ENCODE peak calls at places on chromosomes 2 and 18, in ten cellular contexts. One of them, this sample, is unnamed.

GRCh38 chr2:26646986-26647672 is 6.0 kb upstream of the CIB4 start:
- DNase-seq in AG09309: no peak
- DNase-seq in HT1080: no peak
- DNase-seq in activated naive CD8-positive, alpha-beta T cell treated with anti-CD3 and anti-CD28 coated beads, Interleukin-2, amount 10 ng/mL, durations not matched to agents 7 days and 5 days: no peak
- DNase-seq in NCI-H1417 treated with DMSO at 0.1 percent for 48 hours: no peak
- DNase-seq in activated CD8-positive, alpha-beta memory T cell treated with anti-CD3 and anti-CD28 coated beads, Interleukin-2, amount 10 ng/mL, durations not matched to agents 7 days and 5 days: peak; percentile 19
- DNase-seq in left colon: no peak
- DNase-seq in mucosa of gallbladder: no peak
- DNase-seq in heart right ventricle: no peak
- DNase-seq in endothelial cell of umbilical vein: no peak
- DNase-seq in this sample: no peak

GRCh38 chr18:9968081-9968848 is 54.4 kb downstream of the VAPA start:
- DNase-seq in AG09309: no peak
- DNase-seq in HT1080: no peak
- DNase-seq in activated naive CD8-positive, alpha-beta T cell treated with anti-CD3 and anti-CD28 coated beads, Interleukin-2, amount 10 ng/mL, durations not matched to agents 7 days and 5 days: no peak
- DNase-seq in NCI-H1417 treated with DMSO at 0.1 percent for 48 hours: no peak
- DNase-seq in activated CD8-positive, alpha-beta memory T cell treated with anti-CD3 and anti-CD28 coated beads, Interleukin-2, amount 10 ng/mL, durations not matched to agents 7 days and 5 days: no peak
- DNase-seq in left colon: no peak
- DNase-seq in mucosa of gallbladder: no peak
- DNase-seq in heart right ventricle: no peak
- DNase-seq in endothelial cell of umbilical vein: peak; percentile 45
- DNase-seq in this sample: no peak

GRCh38 chr2:213015387-213016165 is 135.8 kb downstream of the IKZF2 start:
- DNase-seq in AG09309: no peak
- DNase-seq in HT1080: no peak
- DNase-seq in activated naive CD8-positive, alpha-beta T cell treated with anti-CD3 and anti-CD28 coated beads, Interleukin-2, amount 10 ng/mL, durations not matched to agents 7 days and 5 days: peak; percentile 55
- DNase-seq in NCI-H1417 treated with DMSO at 0.1 percent for 48 hours: no peak
- DNase-seq in activated CD8-positive, alpha-beta memory T cell treated with anti-CD3 and anti-CD28 coated beads, Interleukin-2, amount 10 ng/mL, durations not matched to agents 7 days and 5 days: peak; percentile 83
- DNase-seq in left colon: no peak
- DNase-seq in mucosa of gallbladder: no peak
- DNase-seq in heart right ventricle: no peak
- DNase-seq in endothelial cell of umbilical vein: no peak
- DNase-seq in this sample: no peak

GRCh38 chr2:168780671-168781071 is 21.8 kb upstream of the NOSTRIN start:
- DNase-seq in AG09309: no peak
- DNase-seq in HT1080: peak; percentile 8
- DNase-seq in activated naive CD8-positive, alpha-beta T cell treated with anti-CD3 and anti-CD28 coated beads, Interleukin-2, amount 10 ng/mL, durations not matched to agents 7 days and 5 days: no peak
- DNase-seq in NCI-H1417 treated with DMSO at 0.1 percent for 48 hours: no peak
- DNase-seq in activated CD8-positive, alpha-beta memory T cell treated with anti-CD3 and anti-CD28 coated beads, Interleukin-2, amount 10 ng/mL, durations not matched to agents 7 days and 5 days: no peak
- DNase-seq in left colon: no peak
- DNase-seq in mucosa of gallbladder: no peak
- DNase-seq in heart right ventricle: no peak
- DNase-seq in endothelial cell of umbilical vein: peak; percentile 45
- DNase-seq in this sample: no peak

GRCh38 chr2:238581126-238581525 is 154.4 kb downstream of the ASB1 start:
- DNase-seq in AG09309: peak; percentile 34
- DNase-seq in HT1080: no peak
- DNase-seq in activated naive CD8-positive, alpha-beta T cell treated with anti-CD3 and anti-CD28 coated beads, Interleukin-2, amount 10 ng/mL, durations not matched to agents 7 days and 5 days: no peak
- DNase-seq in NCI-H1417 treated with DMSO at 0.1 percent for 48 hours: no peak
- DNase-seq in activated CD8-positive, alpha-beta memory T cell treated with anti-CD3 and anti-CD28 coated beads, Interleukin-2, amount 10 ng/mL, durations not matched to agents 7 days and 5 days: no peak
- DNase-seq in left colon: no peak
- DNase-seq in mucosa of gallbladder: no peak
- DNase-seq in heart right ventricle: no peak
- DNase-seq in endothelial cell of umbilical vein: no peak
- DNase-seq in this sample: no peak

GRCh38 chr2:203586151-203586550 is 51.0 kb upstream of the RAPH1 start:
- DNase-seq in AG09309: no peak
- DNase-seq in HT1080: no peak
- DNase-seq in activated naive CD8-positive, alpha-beta T cell treated with anti-CD3 and anti-CD28 coated beads, Interleukin-2, amount 10 ng/mL, durations not matched to agents 7 days and 5 days: no peak
- DNase-seq in NCI-H1417 treated with DMSO at 0.1 percent for 48 hours: no peak
- DNase-seq in activated CD8-positive, alpha-beta memory T cell treated with anti-CD3 and anti-CD28 coated beads, Interleukin-2, amount 10 ng/mL, durations not matched to agents 7 days and 5 days: no peak
- DNase-seq in left colon: no peak
- DNase-seq in mucosa of gallbladder: no peak
- DNase-seq in heart right ventricle: no peak
- DNase-seq in endothelial cell of umbilical vein: no peak
- DNase-seq in this sample: no peak

GRCh38 chr2:150357770-150358467 is 129.5 kb downstream of the RND3 start:
- DNase-seq in AG09309: no peak
- DNase-seq in HT1080: no peak
- DNase-seq in activated naive CD8-positive, alpha-beta T cell treated with anti-CD3 and anti-CD28 coated beads, Interleukin-2, amount 10 ng/mL, durations not matched to agents 7 days and 5 days: no peak
- DNase-seq in NCI-H1417 treated with DMSO at 0.1 percent for 48 hours: no peak
- DNase-seq in activated CD8-positive, alpha-beta memory T cell treated with anti-CD3 and anti-CD28 coated beads, Interleukin-2, amount 10 ng/mL, durations not matched to agents 7 days and 5 days: no peak
- DNase-seq in left colon: no peak
- DNase-seq in mucosa of gallbladder: no peak
- DNase-seq in heart right ventricle: no peak
- DNase-seq in endothelial cell of umbilical vein: no peak
- DNase-seq in this sample: no peak

GRCh38 chr2:100623033-100623715 is 60.4 kb downstream of the PDCL3 start:
- DNase-seq in AG09309: no peak
- DNase-seq in HT1080: no peak
- DNase-seq in activated naive CD8-positive, alpha-beta T cell treated with anti-CD3 and anti-CD28 coated beads, Interleukin-2, amount 10 ng/mL, durations not matched to agents 7 days and 5 days: no peak
- DNase-seq in NCI-H1417 treated with DMSO at 0.1 percent for 48 hours: no peak
- DNase-seq in activated CD8-positive, alpha-beta memory T cell treated with anti-CD3 and anti-CD28 coated beads, Interleukin-2, amount 10 ng/mL, durations not matched to agents 7 days and 5 days: no peak
- DNase-seq in left colon: no peak
- DNase-seq in mucosa of gallbladder: no peak
- DNase-seq in heart right ventricle: no peak
- DNase-seq in endothelial cell of umbilical vein: no peak
- DNase-seq in this sample: no peak

GRCh38 chr2:96146881-96147592 is 1.8 kb upstream of the DUSP2 start:
- DNase-seq in AG09309: no peak
- DNase-seq in HT1080: no peak
- DNase-seq in activated naive CD8-positive, alpha-beta T cell treated with anti-CD3 and anti-CD28 coated beads, Interleukin-2, amount 10 ng/mL, durations not matched to agents 7 days and 5 days: no peak
- DNase-seq in NCI-H1417 treated with DMSO at 0.1 percent for 48 hours: no peak
- DNase-seq in activated CD8-positive, alpha-beta memory T cell treated with anti-CD3 and anti-CD28 coated beads, Interleukin-2, amount 10 ng/mL, durations not matched to agents 7 days and 5 days: no peak
- DNase-seq in left colon: no peak
- DNase-seq in mucosa of gallbladder: no peak
- DNase-seq in heart right ventricle: peak; percentile 56
- DNase-seq in endothelial cell of umbilical vein: no peak
- DNase-seq in this sample: no peak

GRCh38 chr2:12923907-12924610 is 207.3 kb downstream of the TRIB2 start:
- DNase-seq in AG09309: peak; percentile 55
- DNase-seq in HT1080: no peak
- DNase-seq in activated naive CD8-positive, alpha-beta T cell treated with anti-CD3 and anti-CD28 coated beads, Interleukin-2, amount 10 ng/mL, durations not matched to agents 7 days and 5 days: no peak
- DNase-seq in NCI-H1417 treated with DMSO at 0.1 percent for 48 hours: no peak
- DNase-seq in activated CD8-positive, alpha-beta memory T cell treated with anti-CD3 and anti-CD28 coated beads, Interleukin-2, amount 10 ng/mL, durations not matched to agents 7 days and 5 days: no peak
- DNase-seq in left colon: no peak
- DNase-seq in mucosa of gallbladder: no peak
- DNase-seq in heart right ventricle: no peak
- DNase-seq in endothelial cell of umbilical vein: peak; percentile 71
- DNase-seq in this sample: no peak

GRCh38 chr2:226573158-226573557 is 226.5 kb downstream of the IRS1 start:
- DNase-seq in AG09309: no peak
- DNase-seq in HT1080: no peak
- DNase-seq in activated naive CD8-positive, alpha-beta T cell treated with anti-CD3 and anti-CD28 coated beads, Interleukin-2, amount 10 ng/mL, durations not matched to agents 7 days and 5 days: no peak
- DNase-seq in NCI-H1417 treated with DMSO at 0.1 percent for 48 hours: no peak
- DNase-seq in activated CD8-positive, alpha-beta memory T cell treated with anti-CD3 and anti-CD28 coated beads, Interleukin-2, amount 10 ng/mL, durations not matched to agents 7 days and 5 days: no peak
- DNase-seq in left colon: no peak
- DNase-seq in mucosa of gallbladder: no peak
- DNase-seq in heart right ventricle: no peak
- DNase-seq in endothelial cell of umbilical vein: no peak
- DNase-seq in this sample: no peak

GRCh38 chr2:180524458-180524857 is 455.9 kb upstream of the UBE2E3 start:
- DNase-seq in AG09309: no peak
- DNase-seq in HT1080: no peak
- DNase-seq in activated naive CD8-positive, alpha-beta T cell treated with anti-CD3 and anti-CD28 coated beads, Interleukin-2, amount 10 ng/mL, durations not matched to agents 7 days and 5 days: no peak
- DNase-seq in NCI-H1417 treated with DMSO at 0.1 percent for 48 hours: no peak
- DNase-seq in activated CD8-positive, alpha-beta memory T cell treated with anti-CD3 and anti-CD28 coated beads, Interleukin-2, amount 10 ng/mL, durations not matched to agents 7 days and 5 days: no peak
- DNase-seq in left colon: no peak
- DNase-seq in mucosa of gallbladder: no peak
- DNase-seq in heart right ventricle: no peak
- DNase-seq in endothelial cell of umbilical vein: no peak
- DNase-seq in this sample: no peak

GRCh38 chr2:120005834-120006521 is 6.9 kb upstream of the EPB41L5 start:
- DNase-seq in AG09309: no peak
- DNase-seq in HT1080: no peak
- DNase-seq in activated naive CD8-positive, alpha-beta T cell treated with anti-CD3 and anti-CD28 coated beads, Interleukin-2, amount 10 ng/mL, durations not matched to agents 7 days and 5 days: no peak
- DNase-seq in NCI-H1417 treated with DMSO at 0.1 percent for 48 hours: no peak
- DNase-seq in activated CD8-positive, alpha-beta memory T cell treated with anti-CD3 and anti-CD28 coated beads, Interleukin-2, amount 10 ng/mL, durations not matched to agents 7 days and 5 days: no peak
- DNase-seq in left colon: no peak
- DNase-seq in mucosa of gallbladder: no peak
- DNase-seq in heart right ventricle: no peak
- DNase-seq in endothelial cell of umbilical vein: no peak
- DNase-seq in this sample: no peak

GRCh38 chr2:11023326-11024009 is 111.7 kb downstream of the KCNF1 start:
- DNase-seq in AG09309: no peak
- DNase-seq in HT1080: no peak
- DNase-seq in activated naive CD8-positive, alpha-beta T cell treated with anti-CD3 and anti-CD28 coated beads, Interleukin-2, amount 10 ng/mL, durations not matched to agents 7 days and 5 days: no peak
- DNase-seq in NCI-H1417 treated with DMSO at 0.1 percent for 48 hours: no peak
- DNase-seq in activated CD8-positive, alpha-beta memory T cell treated with anti-CD3 and anti-CD28 coated beads, Interleukin-2, amount 10 ng/mL, durations not matched to agents 7 days and 5 days: no peak
- DNase-seq in left colon: no peak
- DNase-seq in mucosa of gallbladder: no peak
- DNase-seq in heart right ventricle: no peak
- DNase-seq in endothelial cell of umbilical vein: no peak
- DNase-seq in this sample: no peak

GRCh38 chr2:157895531-157895930 is 19.4 kb upstream of the ACVR1 start:
- DNase-seq in AG09309: no peak
- DNase-seq in HT1080: peak; percentile 30
- DNase-seq in activated naive CD8-positive, alpha-beta T cell treated with anti-CD3 and anti-CD28 coated beads, Interleukin-2, amount 10 ng/mL, durations not matched to agents 7 days and 5 days: no peak
- DNase-seq in NCI-H1417 treated with DMSO at 0.1 percent for 48 hours: no peak
- DNase-seq in activated CD8-positive, alpha-beta memory T cell treated with anti-CD3 and anti-CD28 coated beads, Interleukin-2, amount 10 ng/mL, durations not matched to agents 7 days and 5 days: no peak
- DNase-seq in left colon: no peak
- DNase-seq in mucosa of gallbladder: no peak
- DNase-seq in heart right ventricle: no peak
- DNase-seq in endothelial cell of umbilical vein: no peak
- DNase-seq in this sample: peak; percentile 43

GRCh38 chr2:232435375-232435648 is 20.6 kb upstream of the ALPI start:
- DNase-seq in AG09309: no peak
- DNase-seq in HT1080: no peak
- DNase-seq in activated naive CD8-positive, alpha-beta T cell treated with anti-CD3 and anti-CD28 coated beads, Interleukin-2, amount 10 ng/mL, durations not matched to agents 7 days and 5 days: no peak
- DNase-seq in NCI-H1417 treated with DMSO at 0.1 percent for 48 hours: no peak
- DNase-seq in activated CD8-positive, alpha-beta memory T cell treated with anti-CD3 and anti-CD28 coated beads, Interleukin-2, amount 10 ng/mL, durations not matched to agents 7 days and 5 days: no peak
- DNase-seq in left colon: no peak
- DNase-seq in mucosa of gallbladder: no peak
- DNase-seq in heart right ventricle: no peak
- DNase-seq in endothelial cell of umbilical vein: no peak
- DNase-seq in this sample: no peak

GRCh38 chr2:40440835-40441234 is 11.1 kb downstream of the SLC8A1 start:
- DNase-seq in AG09309: no peak
- DNase-seq in HT1080: no peak
- DNase-seq in activated naive CD8-positive, alpha-beta T cell treated with anti-CD3 and anti-CD28 coated beads, Interleukin-2, amount 10 ng/mL, durations not matched to agents 7 days and 5 days: no peak
- DNase-seq in NCI-H1417 treated with DMSO at 0.1 percent for 48 hours: no peak
- DNase-seq in activated CD8-positive, alpha-beta memory T cell treated with anti-CD3 and anti-CD28 coated beads, Interleukin-2, amount 10 ng/mL, durations not matched to agents 7 days and 5 days: no peak
- DNase-seq in left colon: no peak
- DNase-seq in mucosa of gallbladder: no peak
- DNase-seq in heart right ventricle: no peak
- DNase-seq in endothelial cell of umbilical vein: no peak
- DNase-seq in this sample: no peak

GRCh38 chr2:85445316-85446295 is 27.1 kb downstream of the SH2D6 start:
- DNase-seq in AG09309: peak; percentile 70
- DNase-seq in HT1080: peak; percentile 42
- DNase-seq in activated naive CD8-positive, alpha-beta T cell treated with anti-CD3 and anti-CD28 coated beads, Interleukin-2, amount 10 ng/mL, durations not matched to agents 7 days and 5 days: no peak
- DNase-seq in NCI-H1417 treated with DMSO at 0.1 percent for 48 hours: no peak
- DNase-seq in activated CD8-positive, alpha-beta memory T cell treated with anti-CD3 and anti-CD28 coated beads, Interleukin-2, amount 10 ng/mL, durations not matched to agents 7 days and 5 days: no peak
- DNase-seq in left colon: no peak
- DNase-seq in mucosa of gallbladder: peak; percentile 44
- DNase-seq in heart right ventricle: peak; percentile 57
- DNase-seq in endothelial cell of umbilical vein: no peak
- DNase-seq in this sample: no peak

GRCh38 chr2:26139269-26140183 is 33.4 kb upstream of the GAREM2 start:
- DNase-seq in AG09309: no peak
- DNase-seq in HT1080: no peak
- DNase-seq in activated naive CD8-positive, alpha-beta T cell treated with anti-CD3 and anti-CD28 coated beads, Interleukin-2, amount 10 ng/mL, durations not matched to agents 7 days and 5 days: no peak
- DNase-seq in NCI-H1417 treated with DMSO at 0.1 percent for 48 hours: no peak
- DNase-seq in activated CD8-positive, alpha-beta memory T cell treated with anti-CD3 and anti-CD28 coated beads, Interleukin-2, amount 10 ng/mL, durations not matched to agents 7 days and 5 days: no peak
- DNase-seq in left colon: peak; percentile 27
- DNase-seq in mucosa of gallbladder: no peak
- DNase-seq in heart right ventricle: no peak
- DNase-seq in endothelial cell of umbilical vein: no peak
- DNase-seq in this sample: no peak